ENCODE peak calls at places on chromosome 1, in six cellular contexts. F, Y, C, I, X and M are unnamed samples.

GRCh38 chr1:185914089-185914488 is 179.9 kb downstream of the HMCN1 start:
- DNase-seq in X (no peak), C (no peak), F (no peak), I (no peak), Y (no peak), M (no peak)

GRCh38 chr1:226763741-226764264 is 24.7 kb upstream of the ITPKB start:
- DNase-seq in F (peak; percentile 81), X (no peak), Y (peak; percentile 17), I (no peak), C (peak; percentile 92), M (no peak)

GRCh38 chr1:1677718-1678580 is 14.6 kb downstream of the SLC35E2B start:
- DNase-seq in C (no peak), Y (peak; percentile 40), X (no peak), I (no peak), F (no peak), M (peak; percentile 79)

GRCh38 chr1:117638759-117639158 is 32.9 kb downstream of the TENT5C start:
- DNase-seq in F (no peak), Y (no peak), X (no peak), I (no peak), C (no peak), M (no peak)

GRCh38 chr1:212432163-212432705 is 486 bp upstream of the NENF start:
- DNase-seq in C (no peak), X (no peak), Y (no peak), I (no peak), F (no peak), M (no peak)

GRCh38 chr1:39574646-39575045 is 1.9 kb downstream of the PABPC4 start:
- DNase-seq in X (no peak), I (no peak), F (peak; percentile 28), C (peak; percentile 31), Y (no peak), M (no peak)

GRCh38 chr1:168689726-168690602 is 39.0 kb downstream of the DPT start:
- DNase-seq in F (peak; percentile 77), Y (no peak), I (no peak), X (no peak), C (peak; percentile 5), M (no peak)

GRCh38 chr1:30929135-30929889 is 20.8 kb upstream of the SDC3 start:
- DNase-seq in C (peak; percentile 54), Y (peak; percentile 36), F (peak; percentile 43), X (no peak), I (no peak), M (peak; percentile 38)

GRCh38 chr1:26910343-26911160 is 3.2 kb downstream of the NR0B2 start:
- DNase-seq in I (no peak), Y (no peak), X (no peak), C (no peak), F (no peak), M (no peak)

GRCh38 chr1:46278807-46279206 is 24.6 kb downstream of the LRRC41 start:
- DNase-seq in F (peak; percentile 26), I (no peak), X (no peak), Y (no peak), C (no peak), M (no peak)